ENCODE peak calls at places on chromosomes 12 and 14, in eight cellular contexts. One of them, this sample, is unnamed.

GRCh38 chr12:116820077-116820656 is 61.1 kb downstream of the HRK start:
- DNase-seq in pulmonary artery endothelial cell: no peak
- DNase-seq in fibroblast of mammary gland: no peak
- DNase-seq in RWPE1: no peak
- DNase-seq in ELF-1: no peak
- DNase-seq in D341Med: no peak
- DNase-seq in fibroblast of the conjunctiva: no peak
- DNase-seq in AG20443: no peak
- DNase-seq in this sample: no peak

GRCh38 chr12:1122803-1123202 is 131.8 kb downstream of the ERC1 start:
- DNase-seq in pulmonary artery endothelial cell: no peak
- DNase-seq in fibroblast of mammary gland: no peak
- DNase-seq in RWPE1: no peak
- DNase-seq in ELF-1: no peak
- DNase-seq in D341Med: peak
- DNase-seq in fibroblast of the conjunctiva: no peak
- DNase-seq in AG20443: no peak
- DNase-seq in this sample: no peak

GRCh38 chr14:20848316-20848954 is 42.8 kb upstream of the RNASE3 start:
- DNase-seq in pulmonary artery endothelial cell: no peak
- DNase-seq in fibroblast of mammary gland: peak
- DNase-seq in RWPE1: peak
- DNase-seq in ELF-1: no peak
- DNase-seq in D341Med: no peak
- DNase-seq in fibroblast of the conjunctiva: no peak
- DNase-seq in AG20443: peak
- DNase-seq in this sample: no peak

GRCh38 chr12:40016960-40017359 is 88.9 kb downstream of the SLC2A13 start:
- DNase-seq in pulmonary artery endothelial cell: no peak
- DNase-seq in fibroblast of mammary gland: peak
- DNase-seq in RWPE1: no peak
- DNase-seq in ELF-1: no peak
- DNase-seq in D341Med: no peak
- DNase-seq in fibroblast of the conjunctiva: no peak
- DNase-seq in AG20443: no peak
- DNase-seq in this sample: peak

GRCh38 chr14:51328942-51329350 is 88.9 kb downstream of the TMX1 start:
- DNase-seq in pulmonary artery endothelial cell: no peak
- DNase-seq in fibroblast of mammary gland: peak
- DNase-seq in RWPE1: no peak
- DNase-seq in ELF-1: no peak
- DNase-seq in D341Med: no peak
- DNase-seq in fibroblast of the conjunctiva: no peak
- DNase-seq in AG20443: peak
- DNase-seq in this sample: no peak

GRCh38 chr12:43586646-43587245 is 34.7 kb upstream of the ADAMTS20 start:
- DNase-seq in pulmonary artery endothelial cell: no peak
- DNase-seq in fibroblast of mammary gland: no peak
- DNase-seq in RWPE1: peak
- DNase-seq in ELF-1: no peak
- DNase-seq in D341Med: no peak
- DNase-seq in fibroblast of the conjunctiva: no peak
- DNase-seq in AG20443: no peak
- DNase-seq in this sample: no peak

GRCh38 chr14:77316872-77317271 is 3.8 kb downstream of the POMT2 start:
- DNase-seq in pulmonary artery endothelial cell: no peak
- DNase-seq in fibroblast of mammary gland: peak
- DNase-seq in RWPE1: no peak
- DNase-seq in ELF-1: no peak
- DNase-seq in D341Med: no peak
- DNase-seq in fibroblast of the conjunctiva: no peak
- DNase-seq in AG20443: no peak
- DNase-seq in this sample: no peak

GRCh38 chr14:103271189-103271588 is 62.8 kb upstream of the EIF5 start:
- DNase-seq in pulmonary artery endothelial cell: no peak
- DNase-seq in fibroblast of mammary gland: no peak
- DNase-seq in RWPE1: no peak
- DNase-seq in ELF-1: no peak
- DNase-seq in D341Med: no peak
- DNase-seq in fibroblast of the conjunctiva: no peak
- DNase-seq in AG20443: no peak
- DNase-seq in this sample: no peak

GRCh38 chr12:89775336-89776005 is 66.8 kb upstream of the ATP2B1 start:
- DNase-seq in pulmonary artery endothelial cell: no peak
- DNase-seq in fibroblast of mammary gland: no peak
- DNase-seq in RWPE1: peak
- DNase-seq in ELF-1: peak
- DNase-seq in D341Med: no peak
- DNase-seq in fibroblast of the conjunctiva: no peak
- DNase-seq in AG20443: no peak
- DNase-seq in this sample: no peak

GRCh38 chr14:77889971-77890442 is 90.1 kb downstream of the ADCK1 start:
- DNase-seq in pulmonary artery endothelial cell: peak
- DNase-seq in fibroblast of mammary gland: peak
- DNase-seq in RWPE1: peak
- DNase-seq in ELF-1: no peak
- DNase-seq in D341Med: no peak
- DNase-seq in fibroblast of the conjunctiva: peak
- DNase-seq in AG20443: peak
- DNase-seq in this sample: peak

GRCh38 chr14:39109893-39110715 is 4.0 kb upstream of the GEMIN2 start:
- DNase-seq in pulmonary artery endothelial cell: no peak
- DNase-seq in fibroblast of mammary gland: no peak
- DNase-seq in RWPE1: no peak
- DNase-seq in ELF-1: no peak
- DNase-seq in D341Med: no peak
- DNase-seq in fibroblast of the conjunctiva: no peak
- DNase-seq in AG20443: no peak
- DNase-seq in this sample: no peak